ENCODE peak calls at places on chromosomes 2 and 18, in seven cellular contexts. D, Q, T, Z, L, A and X are unnamed samples.

GRCh38 chr2:96815326-96816126 is 542 bp upstream of the CNNM3 start:
- DNase-seq in T (no peak), D (no peak), A (no peak), L (peak; percentile 56), Q (peak; percentile 47), Z (peak; percentile 62), X (no peak)

GRCh38 chr2:178764097-178764496 is 43.1 kb downstream of the TTN start:
- DNase-seq in A (no peak), Q (no peak), L (no peak), Z (no peak), D (no peak), T (no peak), X (no peak)

GRCh38 chr2:11556101-11556806 is 22.4 kb downstream of the GREB1 start:
- DNase-seq in Z (no peak), D (no peak), Q (no peak), T (no peak), A (peak; percentile 45), L (no peak), X (peak; percentile 38)

GRCh38 chr2:174124171-174124570 is 124.2 kb downstream of the OLA1 start:
- DNase-seq in Q (no peak), T (no peak), D (peak; percentile 43), A (no peak), L (no peak), Z (no peak), X (peak; percentile 66)

GRCh38 chr18:27673861-27674260 is 488.8 kb upstream of the CHST9 start:
- DNase-seq in Z (no peak), L (no peak), D (no peak), T (no peak), A (no peak), Q (no peak), X (no peak)

GRCh38 chr2:179239194-179239593 is 25.4 kb downstream of the SESTD1 start:
- DNase-seq in T (no peak), L (no peak), Z (no peak), A (no peak), D (no peak), Q (no peak), X (no peak)

GRCh38 chr2:1658394-1659151 is 85.7 kb downstream of the PXDN start:
- DNase-seq in D (peak; percentile 30), A (peak; percentile 82), Q (no peak), T (no peak), L (no peak), Z (no peak), X (no peak)

GRCh38 chr2:179270689-179271088 is 6.1 kb upstream of the SESTD1 start:
- DNase-seq in Q (no peak), T (no peak), D (no peak), A (no peak), L (no peak), Z (no peak), X (no peak)

GRCh38 chr2:224210495-224211472 is 171.7 kb upstream of the SERPINE2 start:
- DNase-seq in T (no peak), D (no peak), A (no peak), Q (no peak), L (no peak), Z (no peak), X (no peak)

GRCh38 chr2:217653240-217653639 is 349.6 kb downstream of the TNS1 start:
- DNase-seq in L (no peak), T (peak; percentile 21), Z (peak; percentile 58), Q (no peak), D (no peak), A (no peak), X (no peak)

GRCh38 chr2:216819055-216819454 is 40.8 kb downstream of the TNP1 start:
- DNase-seq in Q (no peak), L (no peak), D (no peak), A (no peak), T (no peak), Z (no peak), X (no peak)

GRCh38 chr2:179354296-179354695 is 89.7 kb upstream of the SESTD1 start:
- DNase-seq in D (no peak), Z (no peak), T (no peak), Q (no peak), L (no peak), A (no peak), X (no peak)

GRCh38 chr2:60385648-60386047 is 167.8 kb downstream of the BCL11A start:
- DNase-seq in L (no peak), Q (no peak), Z (no peak), T (no peak), A (no peak), D (no peak), X (no peak)

GRCh38 chr2:19337202-19337601 is 21.2 kb downstream of the OSR1 start:
- DNase-seq in L (no peak), D (no peak), T (no peak), Q (no peak), A (no peak), Z (no peak), X (no peak)

GRCh38 chr2:179460530-179460929 is 195.9 kb upstream of the SESTD1 start:
- DNase-seq in Z (no peak), D (no peak), T (no peak), L (no peak), A (no peak), Q (no peak), X (no peak)

GRCh38 chr2:181241366-181241765 is 215.8 kb upstream of the ITGA4 start:
- DNase-seq in T (no peak), D (no peak), L (no peak), Z (no peak), A (no peak), Q (no peak), X (no peak)

GRCh38 chr2:119760876-119761275 is 1.2 kb downstream of the PTPN4 start:
- DNase-seq in Z (peak; percentile 18), Q (no peak), A (no peak), T (no peak), D (no peak), L (peak; percentile 30), X (no peak)

GRCh38 chr2:41668529-41668928 is 379.3 kb upstream of the PKDCC start:
- DNase-seq in L (no peak), Q (no peak), A (no peak), T (no peak), Z (no peak), D (peak; percentile 41), X (no peak)

GRCh38 chr2:44268259-44268649 is 7.0 kb upstream of the SLC3A1 start:
- DNase-seq in A (no peak), D (no peak), T (no peak), Z (no peak), Q (no peak), L (no peak), X (no peak)

GRCh38 chr2:182581196-182581935 is 134.7 kb upstream of the DNAJC10 start:
- DNase-seq in Z (no peak), Q (no peak), T (no peak), L (no peak), A (no peak), D (no peak), X (no peak)

GRCh38 chr18:13061630-13062189 is 70.5 kb downstream of the CEP192 start:
- DNase-seq in T (no peak), Z (no peak), A (no peak), Q (no peak), D (no peak), L (no peak), X (no peak)

GRCh38 chr2:83967854-83968253 is 491.2 kb downstream of the SUCLG1 start:
- DNase-seq in L (no peak), A (no peak), Q (no peak), T (no peak), Z (no peak), D (no peak), X (no peak)

GRCh38 chr2:101820519-101820918 is 123.0 kb downstream of the MAP4K4 start:
- DNase-seq in L (no peak), T (no peak), A (no peak), D (no peak), Q (peak; percentile 19), Z (no peak), X (no peak)

GRCh38 chr2:215511454-215512346 is 75.8 kb upstream of the FN1 start:
- DNase-seq in Z (no peak), D (no peak), Q (no peak), T (no peak), L (no peak), A (no peak), X (no peak)

GRCh38 chr2:235467586-235467985 is 26.3 kb upstream of the AGAP1 start:
- DNase-seq in A (no peak), Z (no peak), T (no peak), D (no peak), L (no peak), Q (no peak), X (no peak)

GRCh38 chr2:156331572-156332451 is 709 bp downstream of the NR4A2 start:
- DNase-seq in Q (no peak), Z (peak; percentile 61), D (peak; percentile 42), L (peak; percentile 63), T (peak; percentile 67), A (no peak), X (no peak)

GRCh38 chr18:5162111-5162510 is 34.9 kb downstream of the AKAIN1 start:
- DNase-seq in Q (no peak), L (no peak), Z (no peak), D (no peak), A (no peak), T (no peak), X (no peak)

GRCh38 chr18:26159353-26159752 is 25.7 kb downstream of the PSMA8 start:
- DNase-seq in L (no peak), D (no peak), T (no peak), Q (no peak), Z (peak; percentile 4), A (no peak), X (no peak)

GRCh38 chr18:2589345-2590060 is 18.1 kb downstream of the NDC80 start:
- DNase-seq in Z (no peak), A (no peak), T (no peak), Q (no peak), L (no peak), D (no peak), X (no peak)

GRCh38 chr2:235988271-235989015 is 179.7 kb downstream of the GBX2 start:
- DNase-seq in Z (no peak), L (no peak), A (no peak), T (no peak), D (peak; percentile 23), Q (no peak), X (no peak)

GRCh38 chr2:71646028-71646427 is 192.7 kb downstream of the DYSF start:
- DNase-seq in Z (no peak), A (no peak), Q (no peak), L (no peak), D (no peak), T (peak; percentile 67), X (no peak)

GRCh38 chr2:189179607-189179979 is at the start of gene COL5A2:
- DNase-seq in L (no peak), D (peak; percentile 42), T (peak; percentile 38), Z (peak; percentile 15), Q (no peak), A (no peak), X (peak; percentile 55)

GRCh38 chr2:136072616-136073015 is 45.3 kb downstream of the CXCR4 start:
- DNase-seq in D (no peak), L (no peak), T (no peak), Q (no peak), Z (no peak), A (no peak), X (no peak)

GRCh38 chr18:58721586-58722160 is 50.4 kb downstream of the MALT1 start:
- DNase-seq in Z (no peak), Q (no peak), L (no peak), A (no peak), D (no peak), T (peak; percentile 66), X (no peak)

GRCh38 chr2:214772443-214773034 is 36.9 kb downstream of the BARD1 start:
- DNase-seq in T (no peak), Z (no peak), D (no peak), A (no peak), Q (no peak), L (no peak), X (no peak)